ENCODE peak calls at places on chromosomes 13 and 19, in seven cellular contexts. F is HCEC 1CT; D is upper lobe of left lung; S is K562; G is NCI-H345; C is stimulated activated CD4-positive, alpha-beta T cell treated with anti-CD3 and anti-CD28 coated beads, Interleukin-12 subunit alpha, Interleukin-12 subunit beta, amount 100 ng/mL, for 48 hours; Y is iPS-NIHi11. N is an unnamed sample.

GRCh38 chr13:45773236-45773635 is 71.1 kb downstream of the CBY2 start:
- DNase-seq in F (no peak), D (no peak), S (no peak), G (no peak), C (no peak), Y (no peak), N (no peak)

GRCh38 chr13:95156208-95156607 is 145.0 kb downstream of the ABCC4 start:
- DNase-seq in F (peak), D (no peak), S (no peak), G (peak), C (no peak), Y (no peak), N (no peak)

GRCh38 chr19:2695288-2695866 is 7.1 kb downstream of the GNG7 start:
- DNase-seq in F (no peak), D (no peak), S (no peak), G (no peak), C (no peak), Y (no peak), N (no peak)

GRCh38 chr13:43405457-43405856 is 381.3 kb downstream of the ENOX1 start:
- DNase-seq in F (peak), D (no peak), S (no peak), G (no peak), C (no peak), Y (no peak), N (no peak)

GRCh38 chr19:575527-576506 is 3.4 kb downstream of the BSG start:
- DNase-seq in F (peak), D (peak), S (peak), G (no peak), C (no peak), Y (no peak), N (no peak)

GRCh38 chr13:111410232-111411021 is 90.0 kb downstream of the TEX29 start:
- DNase-seq in F (no peak), D (no peak), S (no peak), G (no peak), C (no peak), Y (no peak), N (no peak)

GRCh38 chr13:76225815-76226489 is 589.8 kb downstream of the LMO7 start:
- DNase-seq in F (peak), D (no peak), S (no peak), G (no peak), C (no peak), Y (peak), N (no peak)

GRCh38 chr13:45167611-45168554 is 33.0 kb downstream of the KCTD4 start:
- DNase-seq in F (peak), D (no peak), S (peak), G (no peak), C (no peak), Y (no peak), N (no peak)

GRCh38 chr13:46206138-46206537 is 5.6 kb upstream of the LRRC63 start:
- DNase-seq in F (no peak), D (no peak), S (no peak), G (no peak), C (no peak), Y (no peak), N (no peak)

GRCh38 chr19:1970806-1971502 is 30.0 kb downstream of the CSNK1G2 start:
- DNase-seq in F (no peak), D (peak), S (no peak), G (no peak), C (no peak), Y (no peak), N (no peak)